ENCODE peak calls at places on chromosome 19, in six cellular contexts. K, Z, M, H, C and P are unnamed samples.

GRCh38 chr19:56837004-56837403 is 3.5 kb downstream of the PEG3 start:
- DNase-seq in K (no peak), Z (no peak), M (no peak), H (no peak), C (no peak), P (no peak)

GRCh38 chr19:28472843-28473242 is 740.1 kb downstream of the UQCRFS1 start:
- DNase-seq in K (no peak), Z (peak), M (no peak), H (no peak), C (no peak), P (no peak)

GRCh38 chr19:57233207-57233606 is 2.4 kb downstream of the AURKC start:
- DNase-seq in K (no peak), Z (no peak), M (no peak), H (no peak), C (no peak), P (no peak)

GRCh38 chr19:33868821-33869412 is 72.2 kb downstream of the KCTD15 start:
- DNase-seq in K (peak), Z (no peak), M (no peak), H (peak), C (peak), P (no peak)

GRCh38 chr19:21022996-21023395 is 2.5 kb downstream of the ZNF430 start:
- DNase-seq in K (no peak), Z (no peak), M (no peak), H (peak), C (peak), P (no peak)

GRCh38 chr19:2550431-2551171 is 74.7 kb downstream of the GADD45B start:
- DNase-seq in K (no peak), Z (peak), M (no peak), H (no peak), C (no peak), P (no peak)

GRCh38 chr19:19900124-19900523 is 622 bp upstream of the ZNF93 start:
- DNase-seq in K (no peak), Z (no peak), M (no peak), H (peak), C (no peak), P (no peak)

GRCh38 chr19:28351761-28352160 is 861.2 kb downstream of the UQCRFS1 start:
- DNase-seq in K (no peak), Z (no peak), M (no peak), H (no peak), C (no peak), P (no peak)

GRCh38 chr19:50387176-50387867 is 3.2 kb downstream of the POLD1 start:
- DNase-seq in K (no peak), Z (peak), M (no peak), H (peak), C (no peak), P (no peak)

GRCh38 chr19:43778651-43779050 is 2.1 kb downstream of the KCNN4 start:
- DNase-seq in K (no peak), Z (no peak), M (no peak), H (no peak), C (no peak), P (no peak)

GRCh38 chr19:15869109-15869555 is 28.7 kb downstream of the CYP4F2 start:
- DNase-seq in K (peak), Z (no peak), M (no peak), H (peak), C (no peak), P (no peak)

GRCh38 chr19:29383696-29384095 is 142.1 kb upstream of the VSTM2B start:
- DNase-seq in K (no peak), Z (no peak), M (no peak), H (no peak), C (no peak), P (no peak)

GRCh38 chr19:13794388-13794751 is 873 bp upstream of the ZSWIM4 start:
- DNase-seq in K (no peak), Z (peak), M (no peak), H (peak), C (peak), P (no peak)

GRCh38 chr19:38564981-38565685 is 52.6 kb downstream of the MAP4K1 start:
- DNase-seq in K (peak), Z (no peak), M (no peak), H (no peak), C (no peak), P (peak)

GRCh38 chr19:50496189-50497029 is 14.6 kb downstream of the JOSD2 start:
- DNase-seq in K (peak), Z (peak), M (peak), H (no peak), C (no peak), P (no peak)

GRCh38 chr19:40163541-40164129 is 27.6 kb upstream of the MAP3K10 start:
- DNase-seq in K (no peak), Z (no peak), M (no peak), H (no peak), C (no peak), P (peak)

GRCh38 chr19:12733369-12733896 is 1.1 kb downstream of the TRIR start:
- DNase-seq in K (peak), Z (no peak), M (no peak), H (peak), C (no peak), P (no peak)

GRCh38 chr19:41707871-41708371 is 505 bp upstream of the CEACAM5 start:
- DNase-seq in K (no peak), Z (no peak), M (no peak), H (no peak), C (no peak), P (no peak)

GRCh38 chr19:2567580-2567979 is 91.7 kb downstream of the GADD45B start:
- DNase-seq in K (no peak), Z (peak), M (no peak), H (no peak), C (no peak), P (no peak)

GRCh38 chr19:2495130-2495641 is 19.3 kb downstream of the GADD45B start:
- DNase-seq in K (no peak), Z (peak), M (no peak), H (peak), C (no peak), P (no peak)

GRCh38 chr19:41217741-41218140 is 1.3 kb upstream of the AXL start:
- DNase-seq in K (no peak), Z (no peak), M (no peak), H (no peak), C (no peak), P (no peak)

GRCh38 chr19:13492128-13492527 is 14.2 kb downstream of the CACNA1A start:
- DNase-seq in K (no peak), Z (no peak), M (no peak), H (peak), C (peak), P (no peak)

GRCh38 chr19:54400913-54401312 is 14.4 kb upstream of the TTYH1 start:
- DNase-seq in K (no peak), Z (no peak), M (no peak), H (no peak), C (no peak), P (no peak)

GRCh38 chr19:35154535-35155406 is at the start of gene FXYD5:
- DNase-seq in K (peak), Z (peak), M (no peak), H (peak), C (peak), P (peak)

GRCh38 chr19:21084343-21084742 is 2.3 kb downstream of the ZNF714 start:
- DNase-seq in K (no peak), Z (no peak), M (no peak), H (peak), C (peak), P (no peak)

GRCh38 chr19:17035842-17036424 is 9.3 kb upstream of the CPAMD8 start:
- DNase-seq in K (no peak), Z (peak), M (no peak), H (no peak), C (no peak), P (no peak)

GRCh38 chr19:54017266-54017665 is 25.8 kb downstream of the CACNG6 start:
- DNase-seq in K (no peak), Z (no peak), M (no peak), H (no peak), C (no peak), P (no peak)

GRCh38 chr19:51547397-51548212 is 16.1 kb upstream of the SIGLEC6 start:
- DNase-seq in K (peak), Z (no peak), M (no peak), H (no peak), C (no peak), P (no peak)

GRCh38 chr19:14146789-14147216 is 10.4 kb upstream of the ASF1B start:
- DNase-seq in K (no peak), Z (no peak), M (no peak), H (peak), C (peak), P (no peak)

GRCh38 chr19:10544753-10545251 is 1.1 kb downstream of the ATG4D start:
- DNase-seq in K (no peak), Z (no peak), M (no peak), H (no peak), C (no peak), P (no peak)

GRCh38 chr19:11279505-11280236 is 16.3 kb upstream of the TSPAN16 start:
- DNase-seq in K (no peak), Z (no peak), M (no peak), H (no peak), C (no peak), P (peak)

GRCh38 chr19:15989889-15990288 is 41.1 kb downstream of the OR10H4 start:
- DNase-seq in K (peak), Z (no peak), M (no peak), H (no peak), C (no peak), P (no peak)

GRCh38 chr19:5990289-5990797 is 12.4 kb upstream of the RANBP3 start:
- DNase-seq in K (no peak), Z (no peak), M (peak), H (no peak), C (no peak), P (no peak)

GRCh38 chr19:5893907-5894703 is 9.5 kb downstream of the NDUFA11 start:
- DNase-seq in K (no peak), Z (no peak), M (no peak), H (no peak), C (no peak), P (no peak)

GRCh38 chr19:13097331-13098258 is 5.1 kb downstream of the LYL1 start:
- DNase-seq in K (no peak), Z (peak), M (no peak), H (no peak), C (no peak), P (no peak)

GRCh38 chr19:31231181-31231580 is 118.1 kb downstream of the TSHZ3 start:
- DNase-seq in K (no peak), Z (no peak), M (no peak), H (no peak), C (no peak), P (no peak)

GRCh38 chr19:49894879-49895565 is 1.7 kb downstream of the IL4I1 start:
- DNase-seq in K (no peak), Z (no peak), M (no peak), H (no peak), C (no peak), P (no peak)

GRCh38 chr19:49425922-49426592 is 869 bp downstream of the GFY start:
- DNase-seq in K (peak), Z (no peak), M (no peak), H (no peak), C (no peak), P (no peak)

GRCh38 chr19:35114656-35115537 is 726 bp upstream of the FXYD3 start:
- DNase-seq in K (peak), Z (peak), M (peak), H (no peak), C (no peak), P (no peak)

GRCh38 chr19:35115538-35115951 is at the start of gene FXYD3:
- DNase-seq in K (no peak), Z (no peak), M (no peak), H (no peak), C (no peak), P (no peak)

DNA sequence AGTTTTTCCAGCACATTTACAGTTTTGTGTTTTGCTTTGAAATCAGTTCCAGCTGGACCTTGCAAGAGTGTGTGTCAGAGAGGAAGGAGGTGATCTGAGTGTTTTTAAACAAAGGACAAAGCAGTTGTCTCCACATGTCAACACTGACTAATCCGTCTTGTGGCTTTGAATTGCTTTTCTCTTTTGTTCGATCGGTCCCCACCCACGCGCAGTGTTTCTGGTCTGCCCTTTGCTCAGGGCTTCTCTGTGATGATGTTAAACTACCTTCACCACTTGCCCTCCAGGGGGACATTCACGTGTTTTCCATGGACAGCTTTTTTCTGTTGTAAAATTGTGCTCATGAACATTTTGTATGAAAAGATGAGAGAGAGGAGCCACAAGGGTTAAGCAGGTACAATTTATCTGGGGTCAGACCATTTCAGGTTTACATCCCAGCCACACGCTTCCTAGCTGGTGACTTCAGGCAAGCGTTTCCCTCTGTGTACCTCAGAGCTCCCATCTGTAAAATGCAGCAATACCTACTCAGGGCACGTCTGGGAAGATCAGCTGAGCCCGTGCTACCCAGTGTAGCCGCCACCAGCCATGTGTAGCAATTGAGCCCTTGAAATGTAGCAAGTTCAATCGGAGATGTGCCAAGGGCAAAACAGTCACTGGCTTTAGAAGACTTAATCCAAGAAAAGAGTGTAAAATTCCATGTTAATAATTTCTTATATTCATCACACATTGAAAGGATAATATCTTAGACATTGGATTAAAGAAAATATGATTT is 13.5 kb upstream of the PLA2G4C start:
- DNase-seq in K (peak), Z (no peak), M (peak), H (peak), C (peak), P (no peak)
- TF ChIP-seq CTCF in K (peak), Z (no peak), M (peak), H (peak), C (peak), P (no peak)

GRCh38 chr19:4776436-4777205 is 14.9 kb upstream of the FEM1A start:
- DNase-seq in K (no peak), Z (no peak), M (no peak), H (no peak), C (no peak), P (no peak)

GRCh38 chr19:4780860-4781259 is 10.7 kb upstream of the FEM1A start:
- DNase-seq in K (no peak), Z (no peak), M (no peak), H (no peak), C (no peak), P (no peak)

GRCh38 chr19:4781851-4782250 is 9.7 kb upstream of the FEM1A start:
- DNase-seq in K (no peak), Z (no peak), M (no peak), H (no peak), C (no peak), P (no peak)
- TF ChIP-seq CTCF in K (no peak), Z (no peak), M (no peak), H (no peak), C (no peak), P (no peak)

GRCh38 chr19:45889210-45889885 is 3.4 kb upstream of the IRF2BP1 start:
- DNase-seq in K (no peak), Z (no peak), M (no peak), H (no peak), C (no peak), P (no peak)
- TF ChIP-seq CTCF in K (no peak), Z (no peak), M (no peak), H (no peak), C (no peak), P (no peak)

DNA sequence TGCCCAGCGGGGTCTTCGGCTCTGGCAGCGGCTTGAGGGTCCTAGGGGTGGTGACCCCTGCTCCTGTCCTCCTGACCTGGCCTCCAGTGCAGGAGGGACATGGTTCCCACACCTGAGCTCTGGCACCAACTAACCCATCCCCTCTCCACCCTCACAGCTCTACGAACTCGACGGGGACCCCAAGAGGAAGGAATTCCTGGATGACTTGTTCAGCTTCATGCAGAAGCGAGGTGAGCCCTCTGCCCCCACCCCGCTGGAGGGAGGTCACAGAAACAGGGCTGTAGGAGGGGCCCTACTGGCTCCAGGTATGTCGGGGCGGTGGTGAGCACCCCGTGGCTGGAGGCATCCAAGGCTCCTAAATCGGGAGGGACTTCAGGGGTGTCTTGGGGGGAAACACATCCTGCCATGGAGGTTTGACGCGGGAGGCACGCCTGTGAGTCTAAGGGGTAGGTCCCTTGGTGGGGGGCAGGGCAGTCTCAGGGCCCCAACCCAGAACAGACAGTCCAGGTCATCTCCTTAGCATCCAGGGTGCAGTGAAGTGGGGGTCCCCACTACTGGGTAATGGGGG is 24.1 kb upstream of the WDR18 start:
- DNase-seq in K (peak), Z (no peak), M (no peak), H (no peak), C (no peak), P (no peak)
- TF ChIP-seq CTCF in K (peak), Z (no peak), M (no peak), H (no peak), C (no peak), P (no peak)

GRCh38 chr19:18477042-18477760 is 39.3 kb upstream of the ISYNA1 start:
- DNase-seq in K (no peak), Z (no peak), M (no peak), H (no peak), C (no peak), P (no peak)
- TF ChIP-seq CTCF in K (no peak), Z (no peak), M (peak), H (no peak), C (no peak), P (no peak)

DNA sequence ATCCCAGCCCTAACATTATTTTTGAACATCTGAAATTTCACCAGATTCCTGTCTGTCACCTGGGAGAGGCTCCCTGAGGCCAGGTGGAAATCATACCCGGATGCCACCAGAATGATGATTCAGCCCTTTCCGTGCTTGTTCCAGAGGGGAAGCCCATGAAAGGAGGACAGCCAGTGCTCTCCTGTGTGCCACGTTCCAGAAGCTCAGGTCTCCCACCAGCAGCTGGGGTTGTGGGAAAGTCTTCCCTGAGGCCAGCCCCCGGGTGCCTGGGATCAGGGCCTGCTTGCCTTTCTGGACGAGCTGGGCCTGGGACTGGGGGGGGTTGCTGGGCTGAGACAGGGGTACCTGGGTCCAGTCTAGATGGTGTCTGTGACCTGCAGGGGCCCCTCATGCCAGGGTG is 25.5 kb upstream of the IGFL1 start:
- DNase-seq in K (no peak), Z (no peak), M (no peak), H (no peak), C (no peak), P (no peak)
- TF ChIP-seq CTCF in K (no peak), Z (no peak), M (no peak), H (no peak), C (no peak), P (no peak)

GRCh38 chr19:8307400-8307964 is 676 bp downstream of the CD320 start:
- DNase-seq in K (no peak), Z (no peak), M (no peak), H (no peak), C (no peak), P (no peak)
- TF ChIP-seq CTCF in K (no peak), Z (no peak), M (no peak), H (no peak), C (no peak), P (no peak)